ENCODE peak calls at places on chromosome 6, in six cellular contexts. X is activated T-cell treated with anti-CD3 and anti-CD28 coated beads, Interleukin-2, amount 50 U/mL, for 1 hour; M is left lung; I is neural progenitor cell; Z is HEK293T; R is RPMI8226. A is an unnamed sample.
A peak's percentile ranks its signal among the peaks of the same experiment; 100 is the strongest.

GRCh38 chr6:10256113-10256690 is 158.7 kb downstream of the TFAP2A start:
- DNase-seq in R (peak; percentile 36), I (peak; percentile 22), Z (no peak), M (no peak), X (no peak), A (no peak)

GRCh38 chr6:33427585-33428218 is 7.8 kb downstream of the SYNGAP1 start:
- DNase-seq in I (peak; percentile 79), Z (peak; percentile 51), R (peak; percentile 55), X (peak; percentile 74), M (peak; percentile 92), A (peak; percentile 55)

GRCh38 chr6:11033825-11034224 is 10.3 kb downstream of the ELOVL2 start:
- DNase-seq in I (no peak), M (no peak), Z (no peak), R (no peak), X (no peak), A (no peak)

GRCh38 chr6:38259736-38260135 is 380.0 kb downstream of the BTBD9 start:
- DNase-seq in M (no peak), Z (no peak), I (no peak), X (no peak), R (no peak), A (no peak)

GRCh38 chr6:6008648-6009421 is 2.1 kb upstream of the NRN1 start:
- DNase-seq in I (peak; percentile 91), M (peak; percentile 89), R (peak; percentile 64), X (peak; percentile 41), Z (peak; percentile 89), A (peak; percentile 99)

GRCh38 chr6:159941286-159942113 is 27.4 kb upstream of the IGF2R start:
- DNase-seq in Z (peak; percentile 23), R (peak; percentile 53), M (no peak), I (peak; percentile 8), X (peak; percentile 23), A (no peak)

GRCh38 chr6:25995507-25995906 is 32.9 kb downstream of the TRIM38 start:
- DNase-seq in M (no peak), R (no peak), X (no peak), I (no peak), Z (no peak), A (no peak)

GRCh38 chr6:134665029-134665723 is 284.7 kb downstream of the ALDH8A1 start:
- DNase-seq in X (no peak), R (no peak), M (no peak), I (no peak), Z (no peak), A (no peak)

GRCh38 chr6:30461055-30461454 is 28.3 kb upstream of the HLA-E start:
- DNase-seq in R (no peak), X (no peak), M (no peak), Z (no peak), I (no peak), A (no peak)

GRCh38 chr6:13364842-13365241 is 36.5 kb upstream of the TBC1D7 start:
- DNase-seq in R (no peak), X (no peak), I (no peak), M (peak; percentile 76), Z (no peak), A (no peak)

GRCh38 chr6:47047479-47048411 is 5.6 kb upstream of the ADGRF1 start:
- DNase-seq in Z (peak; percentile 62), X (no peak), I (peak; percentile 78), M (no peak), R (peak; percentile 64), A (peak; percentile 82)

GRCh38 chr6:119355157-119355556 is 5.6 kb upstream of the MAN1A1 start:
- DNase-seq in M (no peak), Z (no peak), R (no peak), X (no peak), I (no peak), A (no peak)

GRCh38 chr6:160691617-160692016 is 10.4 kb upstream of the PLG start:
- DNase-seq in X (no peak), R (no peak), I (no peak), Z (no peak), M (no peak), A (no peak)

GRCh38 chr6:36120979-36121706 is 9.2 kb upstream of the MAPK13 start:
- DNase-seq in I (no peak), X (peak; percentile 64), M (peak; percentile 90), Z (no peak), R (peak; percentile 37), A (peak; percentile 97)

GRCh38 chr6:168282985-168283685 is 36.4 kb downstream of the DACT2 start:
- DNase-seq in R (no peak), M (no peak), I (no peak), Z (no peak), X (no peak), A (no peak)

GRCh38 chr6:142326539-142326938 is 24.7 kb downstream of the ADGRG6 start:
- DNase-seq in X (no peak), I (no peak), R (no peak), M (no peak), Z (no peak), A (no peak)

GRCh38 chr6:62528894-62529526 is 243.0 kb upstream of the KHDRBS2 start:
- DNase-seq in R (no peak), I (no peak), Z (no peak), M (no peak), X (no peak), A (no peak)

GRCh38 chr6:34391023-34391485 is 1.4 kb downstream of the NUDT3 start:
- DNase-seq in I (no peak), X (no peak), Z (peak; percentile 32), R (peak; percentile 39), M (no peak), A (no peak)

GRCh38 chr6:135568366-135568765 is 70.8 kb upstream of the AHI1 start:
- DNase-seq in R (no peak), M (no peak), I (no peak), Z (no peak), X (no peak), A (no peak)

GRCh38 chr6:106783631-106784566 is 154.5 kb downstream of the QRSL1 start:
- DNase-seq in Z (no peak), R (no peak), I (no peak), M (no peak), X (no peak), A (no peak)

GRCh38 chr6:104625536-104625935 is 234.2 kb downstream of the HACE1 start:
- DNase-seq in M (no peak), Z (no peak), X (no peak), R (no peak), I (peak; percentile 4), A (no peak)

GRCh38 chr6:108689279-108690161 is 128.8 kb downstream of the FOXO3 start:
- DNase-seq in X (no peak), R (peak; percentile 89), Z (no peak), M (peak; percentile 88), I (no peak), A (no peak)

GRCh38 chr6:132202569-132202968 is 198.7 kb downstream of the MOXD1 start:
- DNase-seq in R (no peak), Z (no peak), X (no peak), I (no peak), M (no peak), A (no peak)

A was measured in WERI-Rb-1.